ENCODE peak calls at places on chromosomes 5 and 9, in eight cellular contexts. J is right lobe of liver; F is nephron progenitor cell; G is CD4-positive, alpha-beta T cell; O is sigmoid colon; V is fibroblast of pulmonary artery; C is esophagus muscularis mucosa; P is neural progenitor cell. Y is an unnamed sample.

GRCh38 chr9:82202808-82203207 is 214.2 kb downstream of the SPATA31D1 start:
- DNase-seq in F (no peak), G (no peak), J (no peak), P (no peak), V (peak; percentile 71), C (no peak), O (no peak), Y (no peak)

GRCh38 chr9:13139641-13140171 is 139.8 kb downstream of the MPDZ start:
- DNase-seq in C (no peak), G (no peak), F (no peak), V (peak; percentile 92), J (no peak), P (no peak), O (no peak), Y (no peak)

GRCh38 chr9:95435074-95435728 is 81.6 kb downstream of the PTCH1 start:
- DNase-seq in J (no peak), O (no peak), C (no peak), G (no peak), P (no peak), V (no peak), F (no peak), Y (no peak)

GRCh38 chr5:96256795-96257470 is 176.1 kb downstream of the PCSK1 start:
- DNase-seq in O (no peak), V (peak; percentile 83), G (no peak), P (peak; percentile 39), C (no peak), F (peak; percentile 12), J (no peak), Y (no peak)

GRCh38 chr9:79329861-79330260 is 241.9 kb upstream of the TLE4 start:
- DNase-seq in O (no peak), G (no peak), J (no peak), P (no peak), V (no peak), F (no peak), C (no peak), Y (no peak)

GRCh38 chr9:130129425-130130061 is 42.7 kb upstream of the NCS1 start:
- DNase-seq in P (no peak), F (no peak), C (no peak), V (no peak), J (no peak), G (no peak), O (no peak), Y (no peak)

GRCh38 chr5:98069876-98070512 is 703.5 kb upstream of the RGMB start:
- DNase-seq in G (no peak), O (no peak), F (no peak), J (no peak), P (no peak), C (no peak), V (peak; percentile 15), Y (no peak)

GRCh38 chr9:105269593-105269992 is 25.1 kb downstream of the SLC44A1 start:
- DNase-seq in G (no peak), O (no peak), C (no peak), J (no peak), V (no peak), F (no peak), P (no peak), Y (no peak)

GRCh38 chr9:113416149-113416726 is 5.7 kb downstream of the C9orf43 start:
- DNase-seq in C (no peak), V (no peak), P (no peak), G (no peak), J (no peak), F (no peak), O (no peak), Y (no peak)

GRCh38 chr5:57317341-57317740 is 143.5 kb downstream of the GPBP1 start:
- DNase-seq in F (no peak), J (no peak), V (peak; percentile 59), O (no peak), C (no peak), G (no peak), P (no peak), Y (no peak)

GRCh38 chr9:92671323-92671722 is 1.4 kb upstream of the IPPK start:
- DNase-seq in J (peak; percentile 52), V (peak; percentile 85), P (no peak), C (no peak), F (no peak), O (no peak), G (no peak), Y (no peak)

GRCh38 chr5:99058466-99058865 is 129.7 kb upstream of the CHD1 start:
- DNase-seq in C (no peak), J (no peak), F (no peak), V (no peak), G (no peak), P (no peak), O (no peak), Y (no peak)

GRCh38 chr9:22169243-22169642 is 160.1 kb upstream of the CDKN2B start:
- DNase-seq in P (no peak), C (no peak), O (no peak), F (no peak), J (no peak), G (no peak), V (peak; percentile 63), Y (no peak)

GRCh38 chr5:98651715-98652114 is 121.7 kb upstream of the RGMB start:
- DNase-seq in V (no peak), F (no peak), P (no peak), G (no peak), C (no peak), O (no peak), J (no peak), Y (no peak)

GRCh38 chr5:42595597-42595996 is 161.0 kb upstream of the CCDC152 start:
- DNase-seq in V (no peak), F (no peak), J (no peak), G (no peak), P (no peak), C (no peak), O (no peak), Y (no peak)

GRCh38 chr5:130166839-130167490 is 262.7 kb downstream of the CHSY3 start:
- DNase-seq in F (no peak), V (no peak), P (peak; percentile 26), O (no peak), C (no peak), G (no peak), J (no peak), Y (no peak)

GRCh38 chr5:88952344-88952743 is 69.4 kb upstream of the MEF2C start:
- DNase-seq in O (no peak), C (no peak), V (peak; percentile 23), P (peak; percentile 9), G (no peak), F (peak; percentile 27), J (no peak), Y (no peak)

GRCh38 chr9:133050142-133050541 is 11.6 kb upstream of the CEL start:
- DNase-seq in G (no peak), V (no peak), P (no peak), O (no peak), F (no peak), C (no peak), J (no peak), Y (no peak)

GRCh38 chr9:133050781-133051180 is 11.0 kb upstream of the CEL start:
- DNase-seq in O (no peak), V (no peak), G (no peak), C (no peak), F (no peak), J (no peak), P (no peak), Y (no peak)

GRCh38 chr9:133049043-133049442 is 12.7 kb upstream of the CEL start:
- DNase-seq in V (no peak), C (no peak), P (no peak), J (no peak), O (no peak), G (no peak), F (no peak), Y (no peak)

GRCh38 chr9:133046900-133047295 is 14.9 kb upstream of the CEL start:
- DNase-seq in P (no peak), V (no peak), C (no peak), G (no peak), F (no peak), J (no peak), O (no peak), Y (no peak)

GRCh38 chr9:133048595-133048994 is 13.2 kb upstream of the CEL start:
- DNase-seq in P (peak; percentile 15), F (no peak), C (no peak), O (no peak), J (no peak), G (no peak), V (peak; percentile 26), Y (no peak)
- TF ChIP-seq CTCF in P (peak; percentile 43), F (no peak), C (no peak), O (peak; percentile 21), J (peak; percentile 40), G (peak; percentile 22), V (peak; percentile 37), Y (peak; percentile 77)

GRCh38 chr5:41065691-41066335 is 5.3 kb downstream of the MROH2B start:
- DNase-seq in O (no peak), C (no peak), F (no peak), P (no peak), V (no peak), J (no peak), G (no peak), Y (no peak)
- TF ChIP-seq CTCF in O (no peak), C (no peak), F (no peak), P (no peak), V (no peak), J (no peak), G (no peak), Y (no peak)

GRCh38 chr5:165157209-165157608 is 1651.8 kb downstream of the MAT2B start:
- DNase-seq in J (no peak), C (no peak), G (no peak), P (no peak), O (no peak), F (no peak), V (no peak), Y (no peak)

GRCh38 chr5:165161204-165161603 is 1655.8 kb downstream of the MAT2B start:
- DNase-seq in V (no peak), F (no peak), C (no peak), G (no peak), O (no peak), P (peak; percentile 19), J (no peak), Y (no peak)
- TF ChIP-seq CTCF in V (no peak), F (peak; percentile 25), C (no peak), G (no peak), O (no peak), P (peak; percentile 33), J (no peak), Y (no peak)

DNA sequence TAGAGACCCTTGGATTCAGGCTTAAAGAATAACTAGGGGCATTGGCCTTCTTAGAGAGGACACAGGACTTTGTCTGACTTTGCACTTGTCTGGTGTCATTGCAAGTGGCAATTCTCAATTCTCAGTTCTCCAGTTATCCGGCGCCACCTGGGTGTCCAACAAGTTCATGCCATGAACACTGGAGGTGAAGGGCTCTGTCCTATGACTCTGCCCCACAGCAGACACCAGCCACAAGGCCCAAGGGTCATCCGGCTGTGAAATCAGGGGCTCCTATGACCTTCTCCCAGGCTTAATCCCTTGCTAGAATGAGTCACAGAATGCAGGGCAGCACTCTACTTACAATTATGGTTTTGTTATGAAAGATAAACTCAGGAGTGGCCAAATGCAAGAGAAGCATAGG is 391.9 kb downstream of the GADD45G start:
- DNase-seq in C (no peak), G (no peak), J (no peak), P (no peak), F (no peak), V (no peak), O (no peak), Y (no peak)
- TF ChIP-seq CTCF in C (no peak), G (no peak), J (no peak), P (no peak), F (no peak), V (no peak), O (no peak), Y (peak; percentile 41)